ENCODE peak calls at places on chromosomes 1 and 21, in seven cellular contexts. J, A, B, I, K, O and U are unnamed samples.

GRCh38 chr1:156119503-156120209 is 5.1 kb downstream of the LMNA start:
- DNase-seq in J (peak), A (no peak), B (no peak), I (peak), K (peak), O (peak), U (peak)

GRCh38 chr1:246350745-246351144 is 156.3 kb downstream of the SMYD3 start:
- DNase-seq in J (no peak), A (no peak), B (no peak), I (no peak), K (no peak), O (peak), U (peak)

GRCh38 chr1:237863234-237863633 is 27.5 kb downstream of the ZP4 start:
- DNase-seq in J (no peak), A (no peak), B (no peak), I (no peak), K (no peak), O (no peak), U (no peak)

GRCh38 chr1:207711285-207711684 is 40.6 kb upstream of the CD46 start:
- DNase-seq in J (no peak), A (no peak), B (no peak), I (no peak), K (peak), O (peak), U (peak)

GRCh38 chr1:31717341-31717740 is 13.5 kb upstream of the COL16A1 start:
- DNase-seq in J (peak), A (no peak), B (no peak), I (no peak), K (no peak), O (peak), U (no peak)

GRCh38 chr1:19698181-19698580 is 33.5 kb downstream of the HTR6 start:
- DNase-seq in J (no peak), A (no peak), B (no peak), I (no peak), K (no peak), O (no peak), U (no peak)

GRCh38 chr1:173150795-173151194 is 56.3 kb downstream of the TNFSF4 start:
- DNase-seq in J (no peak), A (no peak), B (no peak), I (no peak), K (no peak), O (no peak), U (no peak)

GRCh38 chr1:86441581-86441980 is 17.6 kb downstream of the CLCA2 start:
- DNase-seq in J (no peak), A (no peak), B (no peak), I (no peak), K (no peak), O (no peak), U (no peak)

GRCh38 chr21:33541756-33542639 is at the start of gene GART:
- DNase-seq in J (peak), A (peak), B (no peak), I (peak), K (peak), O (peak), U (peak)

GRCh38 chr1:152112101-152112884 is 3.0 kb downstream of the TCHH start:
- DNase-seq in J (peak), A (no peak), B (no peak), I (no peak), K (peak), O (peak), U (peak)
- TF ChIP-seq CTCF in J (no peak), A (no peak), B (no peak), I (no peak), K (no peak), O (no peak), U (no peak)

DNA sequence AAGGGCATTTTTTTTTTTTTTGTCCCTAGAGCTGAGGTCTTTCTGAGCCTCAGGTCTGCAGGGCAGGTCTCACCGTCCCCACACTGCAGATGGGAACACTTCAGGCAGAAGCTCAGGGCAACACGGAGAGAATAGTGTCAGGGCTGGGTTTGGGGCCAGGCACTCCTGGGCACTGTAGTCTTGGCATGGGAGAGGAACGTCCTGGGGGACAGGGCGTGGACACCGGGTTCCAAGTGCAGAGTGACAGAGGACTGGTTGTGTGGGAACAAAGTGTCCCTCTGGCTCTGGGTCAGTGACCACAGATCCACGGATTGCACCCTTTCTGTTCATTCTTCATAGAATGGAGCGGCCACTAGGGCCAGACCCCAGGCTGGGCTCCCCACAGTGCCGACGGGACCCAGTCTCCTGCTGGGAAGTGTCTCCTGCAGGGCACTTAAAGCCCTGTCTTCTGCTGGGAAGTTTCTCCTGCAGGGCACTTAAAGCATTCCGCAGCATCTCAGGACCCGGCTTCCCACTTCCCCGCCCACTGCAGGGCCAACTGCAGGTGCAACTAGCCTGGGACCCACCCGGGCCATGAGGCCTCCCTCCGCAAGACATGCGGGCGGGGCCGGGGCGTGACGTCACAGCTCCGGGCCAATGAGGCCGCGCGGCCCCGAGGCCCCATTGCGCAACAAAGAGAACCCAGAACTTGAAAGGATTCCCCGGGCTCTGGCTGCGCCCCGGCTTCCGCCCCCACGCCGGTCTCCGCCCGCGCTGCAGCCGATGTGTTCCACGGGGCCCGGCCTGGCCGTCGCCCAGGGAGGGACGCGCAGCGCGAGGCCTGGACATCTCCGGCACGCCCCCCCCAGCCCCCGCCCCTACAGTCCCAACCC is 1.2 kb downstream of the GPR153 start:
- DNase-seq in J (peak), A (peak), B (no peak), I (peak), K (peak), O (peak), U (peak)
- H3K4me3 ChIP-seq in J (peak), A (peak), B (peak), I (peak), K (peak), O (peak), U (peak)

DNA sequence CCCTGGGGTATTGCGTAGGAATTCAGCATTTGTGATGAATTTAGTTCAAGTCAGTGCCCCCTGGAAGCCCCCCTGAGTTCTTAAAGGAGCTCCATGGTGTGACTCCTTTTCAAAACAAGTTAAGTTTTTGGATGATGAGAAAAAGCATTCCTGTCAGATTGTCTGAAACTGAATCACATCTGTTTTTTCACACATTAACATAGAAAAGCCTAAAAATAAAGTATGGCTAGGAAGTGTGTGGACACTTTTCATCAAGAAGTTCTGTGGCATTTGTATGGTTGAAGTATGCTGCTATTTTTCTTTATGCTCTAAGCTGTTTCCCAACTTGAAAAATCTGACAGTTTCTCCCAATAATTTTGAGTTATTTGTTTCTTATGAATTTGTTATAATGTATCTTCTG is 33.7 kb downstream of the PRDM2 start:
- DNase-seq in J (no peak), A (no peak), B (no peak), I (no peak), K (no peak), O (no peak), U (no peak)
- TF ChIP-seq CTCF in J (no peak), A (no peak), B (no peak), I (no peak), K (no peak), O (no peak), U (no peak)

GRCh38 chr1:22639286-22639685 is 2.9 kb downstream of the C1QA start:
- DNase-seq in J (peak), A (no peak), B (peak), I (no peak), K (peak), O (peak), U (peak)
- H3K4me3 ChIP-seq in J (no peak), A (peak), B (no peak), I (peak), K (no peak), O (no peak), U (no peak)

DNA sequence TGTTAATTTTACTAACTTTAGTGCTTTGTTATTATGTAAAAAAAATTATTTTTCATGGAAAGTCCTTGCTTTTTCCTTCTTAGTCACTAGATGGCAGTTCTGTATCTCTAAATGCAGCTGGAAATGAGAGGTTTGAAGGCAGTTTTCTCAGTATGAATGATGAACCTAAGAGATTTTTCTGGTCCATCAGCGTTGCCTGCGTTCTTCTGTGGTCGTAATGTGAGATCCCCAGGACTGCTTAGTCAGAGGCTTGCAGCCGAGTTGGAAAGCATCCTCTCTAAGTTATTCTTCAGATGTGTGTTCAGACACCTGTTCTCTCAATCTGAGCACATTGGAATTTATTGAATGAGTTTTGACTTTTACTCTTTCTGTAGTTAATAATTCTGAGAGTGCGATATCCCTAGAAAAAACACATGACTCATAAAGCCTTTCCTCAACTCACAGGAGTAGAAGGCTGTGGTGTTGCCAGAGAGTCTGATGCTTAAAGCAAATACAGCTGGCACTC is 99.2 kb downstream of the FMN2 start:
- DNase-seq in J (peak), A (no peak), B (peak), I (no peak), K (peak), O (peak), U (peak)
- TF ChIP-seq CTCF in J (peak), A (peak), B (peak), I (no peak), K (peak), O (peak), U (peak)

DNA sequence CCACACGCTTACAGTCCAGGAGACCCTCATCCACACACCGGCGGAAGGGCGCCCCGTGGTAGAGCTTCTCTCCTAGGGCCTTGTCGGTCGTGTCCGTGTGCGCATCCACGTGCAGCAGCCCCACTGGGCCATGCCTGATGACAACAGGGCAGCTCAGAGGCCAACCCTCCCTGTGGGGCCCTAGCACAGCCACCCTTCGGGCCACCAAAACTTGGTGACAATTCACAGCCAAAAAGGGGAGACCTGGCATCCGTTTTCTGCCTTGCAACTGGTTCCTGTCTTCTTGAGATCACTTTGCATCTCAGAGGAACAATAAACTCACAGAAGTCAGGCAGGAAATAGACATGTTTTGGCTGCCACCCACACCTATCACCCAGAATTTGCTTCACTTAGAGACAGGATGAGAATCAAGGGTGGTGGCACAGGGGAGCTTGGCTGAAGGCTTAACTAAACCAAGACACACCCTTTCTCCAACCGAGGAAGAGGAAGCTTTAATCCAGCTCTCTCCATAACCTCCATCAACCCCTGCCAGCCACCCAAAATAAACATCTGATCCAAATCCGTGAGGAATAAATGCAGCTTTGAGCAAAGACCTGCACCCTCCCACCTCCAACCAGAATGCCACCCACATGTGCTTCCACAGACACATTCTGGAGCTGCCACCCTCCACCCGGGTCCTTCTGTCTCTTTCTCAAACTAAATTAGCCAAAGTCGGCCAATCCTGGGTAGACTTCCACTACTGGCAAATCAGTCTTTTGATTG is 5.7 kb downstream of the AGMAT start:
- DNase-seq in J (no peak), A (no peak), B (no peak), I (no peak), K (no peak), O (no peak), U (no peak)
- H3K4me3 ChIP-seq in J (no peak), A (no peak), B (no peak), I (no peak), K (no peak), O (no peak), U (no peak)

GRCh38 chr1:53316058-53316741 is 11.7 kb downstream of the LRP8 start:
- DNase-seq in J (no peak), A (no peak), B (no peak), I (no peak), K (no peak), O (no peak), U (peak)
- TF ChIP-seq CTCF in J (no peak), A (no peak), B (peak), I (no peak), K (no peak), O (peak), U (peak)

GRCh38 chr1:16978589-16979474 is 1.6 kb downstream of the MFAP2 start:
- DNase-seq in J (peak), A (no peak), B (peak), I (peak), K (peak), O (peak), U (peak)
- H3K4me3 ChIP-seq in J (peak), A (peak), B (peak), I (peak), K (peak), O (peak), U (peak)

GRCh38 chr1:1407101-1407956 is at the start of gene MRPL20:
- DNase-seq in J (peak), A (peak), B (peak), I (peak), K (peak), O (peak), U (peak)
- TF ChIP-seq CTCF in J (no peak), A (peak), B (no peak), I (no peak), K (no peak), O (peak), U (peak)

DNA sequence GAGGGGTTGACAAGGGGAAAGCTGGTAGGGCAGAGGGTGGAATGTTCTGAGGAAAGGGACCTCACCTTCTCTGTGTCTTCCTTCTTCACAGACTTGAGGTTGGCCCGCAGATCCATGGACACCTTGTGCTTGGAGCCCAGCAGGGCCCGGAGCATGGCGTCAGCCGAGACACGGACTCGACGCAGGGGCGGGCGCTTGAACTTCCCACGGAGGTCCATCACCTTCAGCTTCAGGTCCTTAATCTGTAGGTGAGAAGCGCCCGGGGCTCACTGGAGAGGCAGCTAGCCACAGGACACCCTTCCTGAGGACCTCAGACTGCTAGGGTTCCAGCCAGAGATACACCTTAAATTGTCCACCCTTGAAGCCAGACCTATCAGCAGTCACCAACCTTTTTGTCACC is 10.2 kb downstream of the TNNI1 start:
- DNase-seq in J (no peak), A (no peak), B (no peak), I (no peak), K (no peak), O (no peak), U (no peak)
- H3K4me3 ChIP-seq in J (no peak), A (no peak), B (no peak), I (no peak), K (no peak), O (no peak), U (no peak)